ENCODE peak calls at places on chromosome 4, in four cellular contexts. J is cardiac muscle cell, Y is upper lobe of left lung, P is MM.1S. U is an unnamed sample.

GRCh38 chr4:145231906-145232700 is 51.7 kb upstream of the OTUD4 start:
- DNase-seq in Y (no peak), P (no peak), J (peak; percentile 62), U (no peak)

GRCh38 chr4:48112017-48112667 is 21.9 kb downstream of the TXK start:
- DNase-seq in Y (no peak), P (no peak), J (no peak), U (no peak)

GRCh38 chr4:47251363-47252135 is 212.0 kb downstream of the COMMD8 start:
- DNase-seq in P (no peak), J (no peak), Y (peak; percentile 9), U (no peak)

GRCh38 chr4:169117591-169118081 is 107.6 kb upstream of the CBR4 start:
- DNase-seq in Y (no peak), P (no peak), J (peak; percentile 57), U (no peak)

GRCh38 chr4:31234494-31234893 is 514.3 kb downstream of the PCDH7 start:
- DNase-seq in P (peak; percentile 75), Y (no peak), J (no peak), U (no peak)

GRCh38 chr4:80911458-80911857 is 119.0 kb upstream of the BMP3 start:
- DNase-seq in J (no peak), Y (no peak), P (no peak), U (no peak)

GRCh38 chr4:147831452-147832192 is 99.7 kb downstream of the ARHGAP10 start:
- DNase-seq in J (peak; percentile 76), Y (no peak), P (no peak), U (no peak)

GRCh38 chr4:78529569-78530209 is 21.9 kb upstream of the ANXA3 start:
- DNase-seq in Y (no peak), P (no peak), J (peak; percentile 46), U (no peak)

GRCh38 chr4:83626245-83626843 is 90.4 kb downstream of the GPAT3 start:
- DNase-seq in P (no peak), Y (no peak), J (no peak), U (no peak)

GRCh38 chr4:54224960-54225670 is 4.0 kb upstream of the PDGFRA start:
- DNase-seq in Y (no peak), P (no peak), J (no peak), U (no peak)

GRCh38 chr4:72557021-72557420 is 12.0 kb downstream of the ADAMTS3 start:
- DNase-seq in Y (no peak), P (no peak), J (peak; percentile 53), U (no peak)

GRCh38 chr4:8191136-8191747 is 7.8 kb upstream of the SH3TC1 start:
- DNase-seq in P (peak; percentile 63), Y (peak; percentile 88), J (peak; percentile 90), U (no peak)
- H3K4me3 ChIP-seq in P (no peak overlapping the region), Y (no peak overlapping the region), J (no peak overlapping the region), U (no peak overlapping the region)

GRCh38 chr4:20260821-20261220 is 9.1 kb downstream of the SLIT2 start:
- DNase-seq in J (peak; percentile 52), P (no peak), Y (no peak), U (no peak)
- H3K4me1 ChIP-seq in J (peaks cover 33% of the 10 kb centered on the region), P (no peaks in the 10 kb centered on the region), Y (no peaks in the 10 kb centered on the region), U (no peaks in the 10 kb centered on the region)

DNA sequence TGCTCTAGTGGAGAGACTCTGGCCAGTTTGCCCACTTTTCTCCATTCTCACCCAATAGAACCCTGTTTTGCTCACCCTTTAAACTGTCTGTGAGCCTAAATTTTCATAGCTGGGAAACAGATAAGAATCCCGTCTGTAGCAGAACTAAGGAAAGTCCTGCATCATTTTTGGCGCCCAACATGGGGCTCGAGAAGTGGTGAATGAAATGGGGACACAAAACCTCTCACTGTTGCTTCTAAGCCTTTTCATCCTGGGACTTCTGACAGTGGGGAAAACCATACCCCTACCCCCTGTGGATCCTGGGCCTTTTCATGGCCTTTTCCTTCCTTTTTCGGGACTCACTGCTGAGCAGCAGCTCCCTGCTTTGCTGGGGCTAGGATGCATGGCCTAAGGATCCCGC is 189.9 kb downstream of the INPP4B start:
- DNase-seq in P (no peak), Y (no peak), J (peak; percentile 14), U (no peak)
- H3K9me3 ChIP-seq in P (no peaks in the 10 kb centered on the region), Y (peaks cover 28% of the 10 kb centered on the region), J (no peaks in the 10 kb centered on the region), U (peaks cover 38% of the 10 kb centered on the region)

GRCh38 chr4:2932951-2933565 is 30.1 kb downstream of the NOP14 start:
- DNase-seq in P (no peak), J (no peak), Y (no peak), U (no peak)
- H3K4me3 ChIP-seq in P (no peak overlapping the region), J (no peak overlapping the region), Y (peak overlapping the region; percentile 59), U (peak overlapping the region; percentile 64)

U was measured in effector memory CD4-positive, alpha-beta T cell.